ENCODE peak calls at places on chromosomes 13 and 19, in ten cellular contexts. One of them, this sample, is unnamed. For H3K36me3 and H3K4me1, the result is how much of the 10 kb centered on the place peaks cover.

GRCh38 chr13:25859528-25859927 is 192.3 kb downstream of the SHISA2 start:
- DNase-seq in Peyer's patch: no peak
- DNase-seq in effector memory CD4-positive, alpha-beta T cell: no peak
- DNase-seq in aorta: no peak
- DNase-seq in sigmoid colon: no peak
- DNase-seq in CD8-positive, alpha-beta memory T cell: no peak
- DNase-seq in body of pancreas: no peak
- DNase-seq in tibial artery: no peak
- DNase-seq in CD4-positive, CD25-positive, alpha-beta regulatory T cell: no peak
- DNase-seq in mesenchymal stem cell: no peak
- DNase-seq in this sample: no peak

GRCh38 chr13:112683581-112683980 is 6.3 kb upstream of the ATP11A start:
- DNase-seq in sigmoid colon: no peak
- DNase-seq in mesenchymal stem cell: no peak
- DNase-seq in Peyer's patch: no peak
- DNase-seq in aorta: no peak
- DNase-seq in effector memory CD4-positive, alpha-beta T cell: no peak
- DNase-seq in CD4-positive, CD25-positive, alpha-beta regulatory T cell: no peak
- DNase-seq in CD8-positive, alpha-beta memory T cell: no peak
- DNase-seq in body of pancreas: no peak
- DNase-seq in tibial artery: no peak
- DNase-seq in this sample: no peak

GRCh38 chr13:29515372-29515771 is 80.1 kb downstream of the SLC7A1 start:
- DNase-seq in aorta: peak
- DNase-seq in CD8-positive, alpha-beta memory T cell: no peak
- DNase-seq in body of pancreas: no peak
- DNase-seq in sigmoid colon: no peak
- DNase-seq in mesenchymal stem cell: no peak
- DNase-seq in effector memory CD4-positive, alpha-beta T cell: no peak
- DNase-seq in tibial artery: no peak
- DNase-seq in CD4-positive, CD25-positive, alpha-beta regulatory T cell: no peak
- DNase-seq in Peyer's patch: no peak
- DNase-seq in this sample: no peak

GRCh38 chr19:3720533-3720917 is 12.3 kb downstream of the TJP3 start:
- DNase-seq in effector memory CD4-positive, alpha-beta T cell: no peak
- DNase-seq in sigmoid colon: no peak
- DNase-seq in CD4-positive, CD25-positive, alpha-beta regulatory T cell: no peak
- DNase-seq in body of pancreas: peak
- DNase-seq in mesenchymal stem cell: no peak
- DNase-seq in aorta: no peak
- DNase-seq in CD8-positive, alpha-beta memory T cell: no peak
- DNase-seq in Peyer's patch: peak
- DNase-seq in tibial artery: no peak
- DNase-seq in this sample: no peak

GRCh38 chr13:40665754-40666057 is 735 bp downstream of the FOXO1 start:
- DNase-seq in Peyer's patch: no peak
- DNase-seq in effector memory CD4-positive, alpha-beta T cell: peak
- DNase-seq in mesenchymal stem cell: no peak
- DNase-seq in CD8-positive, alpha-beta memory T cell: peak
- DNase-seq in CD4-positive, CD25-positive, alpha-beta regulatory T cell: peak
- DNase-seq in body of pancreas: no peak
- DNase-seq in tibial artery: no peak
- DNase-seq in sigmoid colon: no peak
- DNase-seq in aorta: no peak
- DNase-seq in this sample: no peak

GRCh38 chr19:19214892-19215291 is 3.1 kb downstream of the NCAN start:
- DNase-seq in aorta: peak
- DNase-seq in body of pancreas: peak
- DNase-seq in sigmoid colon: no peak
- DNase-seq in CD4-positive, CD25-positive, alpha-beta regulatory T cell: no peak
- DNase-seq in Peyer's patch: no peak
- DNase-seq in effector memory CD4-positive, alpha-beta T cell: no peak
- DNase-seq in mesenchymal stem cell: peak
- DNase-seq in CD8-positive, alpha-beta memory T cell: no peak
- DNase-seq in tibial artery: no peak
- DNase-seq in this sample: peak

GRCh38 chr13:33224191-33224590 is 61.4 kb downstream of the STARD13 start:
- DNase-seq in effector memory CD4-positive, alpha-beta T cell: no peak
- DNase-seq in Peyer's patch: no peak
- DNase-seq in tibial artery: no peak
- DNase-seq in body of pancreas: no peak
- DNase-seq in CD8-positive, alpha-beta memory T cell: no peak
- DNase-seq in sigmoid colon: no peak
- DNase-seq in CD4-positive, CD25-positive, alpha-beta regulatory T cell: no peak
- DNase-seq in aorta: no peak
- DNase-seq in mesenchymal stem cell: no peak
- DNase-seq in this sample: no peak

GRCh38 chr19:7894612-7895309 is 6.5 kb downstream of the LRRC8E start:
- DNase-seq in mesenchymal stem cell: no peak
- DNase-seq in body of pancreas: peak
- DNase-seq in aorta: no peak
- DNase-seq in tibial artery: no peak
- DNase-seq in sigmoid colon: no peak
- DNase-seq in effector memory CD4-positive, alpha-beta T cell: no peak
- DNase-seq in CD4-positive, CD25-positive, alpha-beta regulatory T cell: no peak
- DNase-seq in Peyer's patch: no peak
- DNase-seq in CD8-positive, alpha-beta memory T cell: no peak
- DNase-seq in this sample: no peak

GRCh38 chr13:80979035-80979641 is 638.2 kb upstream of the SPRY2 start:
- DNase-seq in sigmoid colon: no peak
- DNase-seq in effector memory CD4-positive, alpha-beta T cell: no peak
- DNase-seq in body of pancreas: peak
- DNase-seq in CD4-positive, CD25-positive, alpha-beta regulatory T cell: no peak
- DNase-seq in tibial artery: no peak
- DNase-seq in Peyer's patch: peak
- DNase-seq in aorta: no peak
- DNase-seq in mesenchymal stem cell: peak
- DNase-seq in CD8-positive, alpha-beta memory T cell: no peak
- DNase-seq in this sample: peak

GRCh38 chr13:80973721-80974120 is 632.8 kb upstream of the SPRY2 start:
- DNase-seq in CD8-positive, alpha-beta memory T cell: no peak
- DNase-seq in CD4-positive, CD25-positive, alpha-beta regulatory T cell: no peak
- DNase-seq in Peyer's patch: no peak
- DNase-seq in body of pancreas: no peak
- DNase-seq in aorta: no peak
- DNase-seq in sigmoid colon: no peak
- DNase-seq in mesenchymal stem cell: no peak
- DNase-seq in tibial artery: no peak
- DNase-seq in effector memory CD4-positive, alpha-beta T cell: no peak
- DNase-seq in this sample: no peak

GRCh38 chr13:80972857-80973478 is 632.0 kb upstream of the SPRY2 start:
- DNase-seq in effector memory CD4-positive, alpha-beta T cell: no peak
- DNase-seq in tibial artery: no peak
- DNase-seq in CD4-positive, CD25-positive, alpha-beta regulatory T cell: no peak
- DNase-seq in sigmoid colon: no peak
- DNase-seq in Peyer's patch: no peak
- DNase-seq in CD8-positive, alpha-beta memory T cell: no peak
- DNase-seq in mesenchymal stem cell: no peak
- DNase-seq in body of pancreas: no peak
- DNase-seq in aorta: no peak
- DNase-seq in this sample: no peak

GRCh38 chr13:80975903-80976302 is 635.0 kb upstream of the SPRY2 start:
- DNase-seq in aorta: no peak
- DNase-seq in CD4-positive, CD25-positive, alpha-beta regulatory T cell: no peak
- DNase-seq in CD8-positive, alpha-beta memory T cell: no peak
- DNase-seq in Peyer's patch: no peak
- DNase-seq in sigmoid colon: no peak
- DNase-seq in effector memory CD4-positive, alpha-beta T cell: no peak
- DNase-seq in body of pancreas: no peak
- DNase-seq in mesenchymal stem cell: no peak
- DNase-seq in tibial artery: no peak
- DNase-seq in this sample: no peak

DNA sequence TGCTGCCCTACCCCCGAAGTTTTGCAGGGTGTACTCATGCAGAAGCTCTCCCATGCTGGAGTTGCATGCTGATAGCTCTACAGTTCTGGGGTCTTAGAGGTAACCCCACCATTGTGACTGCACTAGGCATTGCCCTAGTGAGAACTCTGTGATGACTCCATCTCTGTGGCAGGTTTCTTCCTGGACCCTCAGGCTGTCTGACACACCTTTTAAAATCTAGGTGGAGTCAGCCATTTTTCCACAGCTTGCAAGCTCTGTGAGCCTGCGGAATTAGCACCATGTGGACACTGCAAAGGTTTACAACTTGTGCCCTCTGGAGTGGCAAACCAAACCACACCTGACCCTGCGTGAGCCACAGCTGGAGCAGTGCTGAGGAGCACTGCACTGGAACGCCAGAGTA is 636.2 kb upstream of the SPRY2 start:
- DNase-seq in sigmoid colon: no peak
- DNase-seq in effector memory CD4-positive, alpha-beta T cell: no peak
- DNase-seq in tibial artery: no peak
- DNase-seq in Peyer's patch: no peak
- DNase-seq in CD8-positive, alpha-beta memory T cell: no peak
- DNase-seq in CD4-positive, CD25-positive, alpha-beta regulatory T cell: no peak
- DNase-seq in mesenchymal stem cell: no peak
- DNase-seq in body of pancreas: no peak
- DNase-seq in aorta: no peak
- DNase-seq in this sample: no peak
- H3K36me3 ChIP-seq in sigmoid colon: under half
- H3K36me3 ChIP-seq in effector memory CD4-positive, alpha-beta T cell: under half
- H3K36me3 ChIP-seq in tibial artery: under half
- H3K36me3 ChIP-seq in Peyer's patch: under half
- H3K36me3 ChIP-seq in CD8-positive, alpha-beta memory T cell: under half
- H3K36me3 ChIP-seq in CD4-positive, CD25-positive, alpha-beta regulatory T cell: under half
- H3K36me3 ChIP-seq in mesenchymal stem cell: under half
- H3K36me3 ChIP-seq in body of pancreas: under half
- H3K36me3 ChIP-seq in aorta: under half
- H3K36me3 ChIP-seq in this sample: under half

DNA sequence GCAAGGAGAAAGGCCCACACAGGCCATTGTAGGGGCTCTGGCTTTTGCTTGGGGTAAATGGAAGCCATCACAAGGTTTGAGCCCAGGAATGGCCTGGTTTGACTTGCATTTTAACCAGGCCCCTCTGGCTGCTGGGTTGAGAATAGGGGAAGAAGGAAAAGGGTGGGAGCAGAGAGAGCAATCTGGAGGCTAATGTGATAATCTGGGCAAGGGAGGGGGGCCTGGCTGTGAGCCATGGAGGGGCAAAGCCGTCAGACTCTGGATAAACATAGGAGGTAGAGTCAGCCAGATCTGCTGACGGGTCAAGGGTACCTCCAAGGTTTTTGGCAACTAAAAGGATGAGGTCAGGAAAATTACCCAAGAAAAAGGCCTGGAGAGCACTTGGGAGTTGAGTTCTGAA is 41.6 kb downstream of the RFX2 start:
- DNase-seq in body of pancreas: no peak
- DNase-seq in aorta: peak
- DNase-seq in mesenchymal stem cell: no peak
- DNase-seq in sigmoid colon: no peak
- DNase-seq in CD8-positive, alpha-beta memory T cell: no peak
- DNase-seq in effector memory CD4-positive, alpha-beta T cell: no peak
- DNase-seq in tibial artery: peak
- DNase-seq in CD4-positive, CD25-positive, alpha-beta regulatory T cell: no peak
- DNase-seq in Peyer's patch: peak
- DNase-seq in this sample: no peak
- H3K27ac ChIP-seq in body of pancreas: no peak
- H3K27ac ChIP-seq in aorta: peak
- H3K27ac ChIP-seq in mesenchymal stem cell: no peak
- H3K27ac ChIP-seq in sigmoid colon: peak
- H3K27ac ChIP-seq in CD8-positive, alpha-beta memory T cell: no peak
- H3K27ac ChIP-seq in effector memory CD4-positive, alpha-beta T cell: no peak
- H3K27ac ChIP-seq in tibial artery: peak
- H3K27ac ChIP-seq in CD4-positive, CD25-positive, alpha-beta regulatory T cell: no peak
- H3K27ac ChIP-seq in Peyer's patch: no peak
- H3K27ac ChIP-seq in this sample: no peak

DNA sequence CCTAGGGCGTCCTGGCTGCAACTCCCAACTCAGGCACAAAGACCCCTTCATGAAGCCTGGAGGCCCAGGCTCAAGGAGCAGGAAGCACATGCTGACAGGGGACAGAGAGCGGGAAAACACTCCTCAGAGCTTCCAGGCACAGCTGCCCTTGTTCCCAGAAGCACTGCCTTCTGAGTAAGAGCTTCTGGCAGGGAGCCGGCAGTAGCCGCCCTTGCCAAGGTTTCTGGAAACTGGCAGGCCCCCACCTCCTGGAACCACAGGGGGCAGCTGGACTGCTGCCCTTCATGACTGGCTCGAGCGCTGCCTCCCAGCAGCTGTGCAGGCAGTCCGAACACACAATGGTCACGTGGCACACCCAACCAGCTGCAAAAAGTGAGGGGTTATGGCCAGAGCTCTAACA is 33.6 kb upstream of the EPHX3 start:
- DNase-seq in CD8-positive, alpha-beta memory T cell: no peak
- DNase-seq in tibial artery: peak
- DNase-seq in Peyer's patch: peak
- DNase-seq in body of pancreas: peak
- DNase-seq in mesenchymal stem cell: no peak
- DNase-seq in aorta: peak
- DNase-seq in sigmoid colon: peak
- DNase-seq in effector memory CD4-positive, alpha-beta T cell: no peak
- DNase-seq in CD4-positive, CD25-positive, alpha-beta regulatory T cell: no peak
- DNase-seq in this sample: peak
- H3K4me1 ChIP-seq in CD8-positive, alpha-beta memory T cell: under half
- H3K4me1 ChIP-seq in tibial artery: under half
- H3K4me1 ChIP-seq in Peyer's patch: under half
- H3K4me1 ChIP-seq in body of pancreas: half or more
- H3K4me1 ChIP-seq in mesenchymal stem cell: under half
- H3K4me1 ChIP-seq in aorta: under half
- H3K4me1 ChIP-seq in sigmoid colon: half or more
- H3K4me1 ChIP-seq in effector memory CD4-positive, alpha-beta T cell: under half
- H3K4me1 ChIP-seq in CD4-positive, CD25-positive, alpha-beta regulatory T cell: under half
- H3K4me1 ChIP-seq in this sample: under half

GRCh38 chr13:51759240-51759639 is 44.7 kb downstream of the DHRS12 start:
- DNase-seq in effector memory CD4-positive, alpha-beta T cell: no peak
- DNase-seq in sigmoid colon: no peak
- DNase-seq in aorta: no peak
- DNase-seq in Peyer's patch: no peak
- DNase-seq in body of pancreas: no peak
- DNase-seq in CD4-positive, CD25-positive, alpha-beta regulatory T cell: no peak
- DNase-seq in tibial artery: no peak
- DNase-seq in mesenchymal stem cell: peak
- DNase-seq in CD8-positive, alpha-beta memory T cell: no peak
- DNase-seq in this sample: no peak

GRCh38 chr13:51761638-51762350 is 42.2 kb downstream of the DHRS12 start:
- DNase-seq in tibial artery: no peak
- DNase-seq in Peyer's patch: no peak
- DNase-seq in effector memory CD4-positive, alpha-beta T cell: no peak
- DNase-seq in mesenchymal stem cell: no peak
- DNase-seq in sigmoid colon: no peak
- DNase-seq in aorta: peak
- DNase-seq in body of pancreas: no peak
- DNase-seq in CD4-positive, CD25-positive, alpha-beta regulatory T cell: no peak
- DNase-seq in CD8-positive, alpha-beta memory T cell: no peak
- DNase-seq in this sample: no peak

GRCh38 chr13:51763486-51763885 is 40.5 kb downstream of the DHRS12 start:
- DNase-seq in tibial artery: no peak
- DNase-seq in mesenchymal stem cell: no peak
- DNase-seq in Peyer's patch: no peak
- DNase-seq in sigmoid colon: no peak
- DNase-seq in body of pancreas: no peak
- DNase-seq in aorta: no peak
- DNase-seq in effector memory CD4-positive, alpha-beta T cell: no peak
- DNase-seq in CD8-positive, alpha-beta memory T cell: no peak
- DNase-seq in CD4-positive, CD25-positive, alpha-beta regulatory T cell: no peak
- DNase-seq in this sample: no peak

GRCh38 chr13:51760592-51760991 is 43.4 kb downstream of the DHRS12 start:
- DNase-seq in mesenchymal stem cell: no peak
- DNase-seq in CD4-positive, CD25-positive, alpha-beta regulatory T cell: no peak
- DNase-seq in tibial artery: no peak
- DNase-seq in Peyer's patch: no peak
- DNase-seq in aorta: peak
- DNase-seq in body of pancreas: no peak
- DNase-seq in sigmoid colon: no peak
- DNase-seq in effector memory CD4-positive, alpha-beta T cell: no peak
- DNase-seq in CD8-positive, alpha-beta memory T cell: no peak
- DNase-seq in this sample: no peak

DNA sequence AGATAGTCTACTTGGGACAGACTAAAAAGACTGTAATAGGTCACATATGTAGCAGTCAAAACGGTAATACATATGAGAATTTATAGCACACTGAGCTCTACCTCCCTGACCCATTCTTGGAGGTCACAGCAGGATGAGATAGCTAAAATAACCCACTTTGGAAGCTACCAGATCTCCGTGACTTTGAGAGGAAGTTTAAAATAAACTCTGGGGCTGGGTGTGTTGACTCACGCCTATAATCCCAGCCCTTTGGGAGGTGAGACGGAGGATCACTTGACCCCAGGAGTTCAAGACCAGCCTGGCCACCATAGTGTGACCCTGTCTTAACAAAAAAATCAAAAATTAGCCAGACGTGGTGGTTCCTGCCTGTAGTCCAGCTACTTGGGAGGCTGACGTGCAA is 45.3 kb downstream of the DHRS12 start:
- DNase-seq in body of pancreas: no peak
- DNase-seq in aorta: no peak
- DNase-seq in tibial artery: no peak
- DNase-seq in Peyer's patch: no peak
- DNase-seq in effector memory CD4-positive, alpha-beta T cell: no peak
- DNase-seq in mesenchymal stem cell: peak
- DNase-seq in CD4-positive, CD25-positive, alpha-beta regulatory T cell: no peak
- DNase-seq in CD8-positive, alpha-beta memory T cell: no peak
- DNase-seq in sigmoid colon: no peak
- DNase-seq in this sample: no peak
- H3K36me3 ChIP-seq in body of pancreas: under half
- H3K36me3 ChIP-seq in aorta: under half
- H3K36me3 ChIP-seq in tibial artery: half or more
- H3K36me3 ChIP-seq in Peyer's patch: under half
- H3K36me3 ChIP-seq in effector memory CD4-positive, alpha-beta T cell: under half
- H3K36me3 ChIP-seq in mesenchymal stem cell: under half
- H3K36me3 ChIP-seq in CD4-positive, CD25-positive, alpha-beta regulatory T cell: half or more
- H3K36me3 ChIP-seq in CD8-positive, alpha-beta memory T cell: under half
- H3K36me3 ChIP-seq in sigmoid colon: under half
- H3K36me3 ChIP-seq in this sample: under half